ENCODE peak calls at places on chromosome 2, in seven cellular contexts. I is psoas muscle, Y is A549, B is B cell, D is uterus, Z is PC-9, C is AG04449. V is an unnamed sample.

GRCh38 chr2:3598912-3599854 is 4.3 kb downstream of the COLEC11 start:
- DNase-seq in I (no peak), Y (no peak), B (no peak), D (no peak), Z (no peak), C (no peak), V (peak)

GRCh38 chr2:142291964-142292363 is 161.1 kb upstream of the LRP1B start:
- DNase-seq in I (no peak), Y (no peak), B (no peak), D (no peak), Z (no peak), C (no peak), V (no peak)

GRCh38 chr2:6963727-6964126 is 46.5 kb downstream of the RNF144A start:
- DNase-seq in I (no peak), Y (no peak), B (no peak), D (no peak), Z (no peak), C (no peak), V (no peak)

GRCh38 chr2:85175369-85176299 is 42.4 kb downstream of the TCF7L1 start:
- DNase-seq in I (peak), Y (no peak), B (no peak), D (no peak), Z (no peak), C (no peak), V (no peak)

GRCh38 chr2:8445580-8445979 is 236.3 kb upstream of the ID2 start:
- DNase-seq in I (no peak), Y (no peak), B (no peak), D (no peak), Z (no peak), C (no peak), V (no peak)

GRCh38 chr2:112693596-112693995 is 27.2 kb upstream of the NT5DC4 start:
- DNase-seq in I (no peak), Y (no peak), B (no peak), D (no peak), Z (no peak), C (no peak), V (no peak)

GRCh38 chr2:23200056-23200455 is 184.9 kb upstream of the KLHL29 start:
- DNase-seq in I (no peak), Y (no peak), B (no peak), D (no peak), Z (no peak), C (no peak), V (no peak)

GRCh38 chr2:194104687-194105086 is 1552.3 kb upstream of the SLC39A10 start:
- DNase-seq in I (no peak), Y (no peak), B (peak), D (no peak), Z (no peak), C (no peak), V (no peak)

GRCh38 chr2:30427606-30428005 is 19.4 kb upstream of the LCLAT1 start:
- DNase-seq in I (no peak), Y (no peak), B (no peak), D (no peak), Z (no peak), C (no peak), V (no peak)

GRCh38 chr2:205511221-205511620 is 171.1 kb upstream of the NRP2 start:
- DNase-seq in I (no peak), Y (no peak), B (no peak), D (no peak), Z (no peak), C (peak), V (no peak)

GRCh38 chr2:160075171-160075570 is 12.8 kb upstream of the PLA2R1 start:
- DNase-seq in I (peak), Y (no peak), B (no peak), D (no peak), Z (no peak), C (peak), V (no peak)

GRCh38 chr2:180679693-180680092 is 300.7 kb upstream of the UBE2E3 start:
- DNase-seq in I (no peak), Y (no peak), B (no peak), D (no peak), Z (no peak), C (no peak), V (no peak)

GRCh38 chr2:95061601-95062183 is 36.2 kb downstream of the MAL start:
- DNase-seq in I (no peak), Y (no peak), B (no peak), D (no peak), Z (no peak), C (no peak), V (peak)

GRCh38 chr2:140248623-140249022 is 1468.4 kb upstream of the NXPH2 start:
- DNase-seq in I (no peak), Y (no peak), B (no peak), D (no peak), Z (no peak), C (no peak), V (no peak)

GRCh38 chr2:140246957-140247356 is 1466.8 kb upstream of the NXPH2 start:
- DNase-seq in I (no peak), Y (no peak), B (no peak), D (no peak), Z (no peak), C (no peak), V (no peak)

GRCh38 chr2:140246058-140246457 is 1465.9 kb upstream of the NXPH2 start:
- DNase-seq in I (no peak), Y (no peak), B (no peak), D (no peak), Z (no peak), C (no peak), V (no peak)

GRCh38 chr2:140247451-140248205 is 1467.4 kb upstream of the NXPH2 start:
- DNase-seq in I (no peak), Y (no peak), B (no peak), D (no peak), Z (no peak), C (no peak), V (no peak)

GRCh38 chr2:140242889-140243288 is 1462.7 kb upstream of the NXPH2 start:
- DNase-seq in I (no peak), Y (no peak), B (no peak), D (no peak), Z (no peak), C (no peak), V (no peak)
- TF ChIP-seq CTCF in I (no peak), Y (no peak), B (no peak), D (no peak), Z (no peak), C (no peak), V (peak)

GRCh38 chr2:96608459-96609455 is 29.4 kb downstream of the KANSL3 start:
- DNase-seq in I (no peak), Y (peak), B (no peak), D (no peak), Z (no peak), C (no peak), V (no peak)

GRCh38 chr2:96601382-96602292 is 36.5 kb downstream of the KANSL3 start:
- DNase-seq in I (no peak), Y (no peak), B (no peak), D (no peak), Z (no peak), C (no peak), V (no peak)

GRCh38 chr2:96602330-96602823 is 35.7 kb downstream of the KANSL3 start:
- DNase-seq in I (no peak), Y (no peak), B (no peak), D (no peak), Z (peak), C (no peak), V (no peak)

GRCh38 chr2:96599941-96600340 is 38.2 kb downstream of the KANSL3 start:
- DNase-seq in I (no peak), Y (no peak), B (no peak), D (no peak), Z (no peak), C (no peak), V (no peak)

DNA sequence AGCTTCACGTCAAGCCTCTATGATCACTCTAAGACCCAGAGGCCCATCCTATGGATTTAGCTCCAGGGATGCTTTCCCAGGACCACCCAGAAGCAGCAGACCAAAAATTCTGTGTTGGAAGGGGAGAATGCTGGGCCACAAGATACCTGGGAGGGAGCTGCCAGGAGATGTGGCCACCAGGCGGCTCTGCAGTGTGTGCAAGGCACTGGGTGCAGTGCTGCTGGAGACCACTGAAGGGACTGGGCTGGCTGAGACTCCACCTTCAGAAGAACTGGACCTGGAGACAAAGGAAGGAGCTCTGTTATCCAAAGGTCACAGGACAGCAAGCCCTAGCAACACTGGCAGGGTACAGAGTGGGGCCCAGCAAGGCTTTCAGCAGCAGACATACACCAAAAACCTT is 34.0 kb downstream of the KANSL3 start:
- DNase-seq in I (no peak), Y (peak), B (no peak), D (no peak), Z (no peak), C (no peak), V (no peak)
- TF ChIP-seq CTCF in I (no peak), Y (no peak), B (no peak), D (no peak), Z (peak), C (no peak), V (peak)

GRCh38 chr2:234189786-234190185 is 139.3 kb downstream of the SPP2 start:
- DNase-seq in I (no peak), Y (no peak), B (no peak), D (no peak), Z (no peak), C (no peak), V (no peak)

GRCh38 chr2:234189230-234189629 is 138.7 kb downstream of the SPP2 start:
- DNase-seq in I (no peak), Y (no peak), B (no peak), D (no peak), Z (no peak), C (no peak), V (no peak)

GRCh38 chr2:234195516-234195915 is 145.0 kb downstream of the SPP2 start:
- DNase-seq in I (no peak), Y (no peak), B (no peak), D (no peak), Z (no peak), C (no peak), V (no peak)

GRCh38 chr2:234193977-234194563 is 143.6 kb downstream of the SPP2 start:
- DNase-seq in I (no peak), Y (no peak), B (no peak), D (no peak), Z (no peak), C (no peak), V (no peak)

DNA sequence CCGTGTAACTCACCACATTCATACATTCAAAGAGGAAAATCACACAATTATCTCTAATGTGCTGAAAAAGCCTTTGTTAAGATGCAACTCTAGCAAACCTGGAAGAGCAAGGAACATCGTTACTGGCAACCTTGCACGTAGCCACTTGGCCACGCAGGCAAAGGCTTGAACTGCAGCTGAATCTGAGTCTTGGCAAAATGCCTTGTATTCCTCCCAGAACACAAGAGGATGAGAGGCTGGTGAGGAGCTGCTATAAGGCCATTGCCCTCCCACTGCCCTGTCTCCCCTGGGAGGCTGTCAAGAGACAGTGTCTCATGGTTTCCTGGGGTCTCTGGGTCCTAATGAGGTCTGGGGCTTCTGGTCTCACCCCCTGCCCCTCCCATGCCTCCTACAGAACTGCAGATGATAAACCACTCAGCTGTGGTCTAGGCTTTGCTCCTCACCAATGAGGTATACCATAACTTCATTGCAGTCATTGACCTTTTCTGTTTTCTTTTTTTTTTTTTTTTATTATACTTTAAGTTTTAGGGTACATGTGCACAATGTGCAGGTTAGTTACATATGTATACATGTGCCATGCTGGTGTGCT is 141.4 kb downstream of the SPP2 start:
- DNase-seq in I (no peak), Y (peak), B (no peak), D (no peak), Z (no peak), C (no peak), V (no peak)
- TF ChIP-seq CTCF in I (no peak), Y (no peak), B (no peak), D (no peak), Z (no peak), C (no peak), V (no peak)

DNA sequence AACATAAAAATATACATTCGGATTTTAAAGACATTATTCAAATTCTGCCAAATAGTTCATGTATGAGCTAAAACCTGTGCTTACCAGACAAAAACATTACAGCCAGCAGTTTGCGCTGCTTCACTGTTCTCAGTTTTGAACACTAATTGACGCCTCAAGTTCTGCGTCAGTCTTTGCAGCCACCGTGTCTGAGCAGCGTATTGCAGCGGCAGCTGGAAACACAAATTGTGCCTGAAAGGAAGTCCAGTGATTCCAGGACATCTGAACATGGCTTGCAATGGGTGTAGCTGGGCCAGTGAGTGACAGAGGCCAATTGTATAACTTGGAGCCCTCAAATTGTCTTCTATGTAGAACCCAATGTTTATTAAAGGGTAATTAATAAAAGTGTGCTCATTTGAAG is 267.6 kb downstream of the TFCP2L1 start:
- DNase-seq in I (no peak), Y (no peak), B (no peak), D (no peak), Z (no peak), C (no peak), V (no peak)
- TF ChIP-seq CTCF in I (no peak), Y (no peak), B (no peak), D (no peak), Z (no peak), C (no peak), V (no peak)

GRCh38 chr2:216877085-216877484 is 17.2 kb upstream of the TNP1 start:
- DNase-seq in I (no peak), Y (no peak), B (no peak), D (no peak), Z (no peak), C (no peak), V (no peak)
- TF ChIP-seq CTCF in I (no peak), Y (no peak), B (no peak), D (no peak), Z (peak), C (peak), V (peak)

DNA sequence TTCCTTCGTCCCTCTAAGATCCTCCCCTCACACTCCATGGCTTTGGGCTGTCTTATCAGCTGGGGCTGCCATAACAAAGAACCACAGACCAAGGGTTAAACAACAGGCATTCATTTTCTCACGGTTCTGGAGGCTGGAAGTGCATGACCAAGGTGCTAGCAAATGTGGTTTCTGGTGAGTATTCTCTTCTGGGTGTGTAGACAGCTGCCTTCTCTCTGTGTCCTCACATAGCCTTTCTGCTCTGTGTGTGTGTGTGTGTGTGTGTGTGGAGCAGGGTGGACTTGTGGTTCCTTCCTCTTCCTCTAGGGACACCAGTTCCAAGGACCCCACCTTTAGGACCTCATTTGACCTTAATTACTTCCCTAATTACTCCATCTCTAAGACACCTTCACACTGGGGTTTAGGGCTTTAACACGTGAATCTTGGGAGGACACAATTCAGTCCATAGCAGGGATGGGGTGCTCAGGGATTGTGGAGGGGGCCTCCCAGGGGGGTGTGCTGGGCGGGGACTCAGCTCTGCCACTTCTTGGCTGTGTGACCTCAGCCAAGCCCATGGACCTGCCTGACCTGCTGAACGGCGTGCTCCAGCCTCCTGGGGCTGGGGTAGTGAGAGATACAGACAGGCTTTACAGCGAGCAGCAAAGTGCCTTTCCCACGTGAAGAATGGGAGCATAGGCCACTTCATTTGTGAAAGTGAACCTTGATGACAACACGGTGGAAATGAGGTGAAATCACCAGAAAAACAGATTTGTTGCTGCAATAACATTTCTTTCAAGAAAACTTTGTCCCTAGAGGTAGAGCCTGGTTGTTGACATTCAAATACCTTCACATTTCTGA is 38.1 kb downstream of the ACKR3 start:
- DNase-seq in I (no peak), Y (no peak), B (no peak), D (no peak), Z (peak), C (no peak), V (no peak)
- TF ChIP-seq CTCF in I (no peak), Y (no peak), B (no peak), D (no peak), Z (peak), C (no peak), V (peak)

V was measured in chondrocyte.